ENCODE peak calls at places on chromosomes 6 and 20, in nine cellular contexts. N is body of pancreas; I is effector memory CD4-positive, alpha-beta T cell; K is hepatocyte; B is heart left ventricle; G is CD8-positive, alpha-beta T cell; O is cardiac muscle cell; F is upper lobe of right lung; V is IMR-90. Q is an unnamed sample. For H3K36me3 and H3K4me1, the result is how much of the 10 kb centered on the place peaks cover.

GRCh38 chr6:106309766-106310373 is 15.7 kb downstream of the ATG5 start:
- DNase-seq in N (no peak), I (no peak), K (no peak), B (no peak), G (no peak), O (peak), F (no peak), V (peak), Q (no peak)

GRCh38 chr6:107068691-107069630 is 41.0 kb downstream of the MTRES1 start:
- DNase-seq in N (no peak), I (no peak), K (no peak), B (no peak), G (no peak), O (no peak), F (no peak), V (no peak), Q (no peak)

GRCh38 chr6:190596-191395 is 101.5 kb upstream of the DUSP22 start:
- DNase-seq in N (no peak), I (no peak), K (no peak), B (no peak), G (no peak), O (no peak), F (peak), V (no peak), Q (no peak)

GRCh38 chr20:43460172-43460829 is 2.6 kb downstream of the SRSF6 start:
- DNase-seq in N (no peak), I (no peak), K (no peak), B (no peak), G (no peak), O (no peak), F (no peak), V (no peak), Q (no peak)

GRCh38 chr6:16450285-16450684 is 211.9 kb downstream of the GMPR start:
- DNase-seq in N (no peak), I (no peak), K (peak), B (no peak), G (no peak), O (peak), F (no peak), V (peak), Q (no peak)

GRCh38 chr6:17417817-17418216 is 24.4 kb downstream of the CAP2 start:
- DNase-seq in N (no peak), I (no peak), K (peak), B (no peak), G (no peak), O (peak), F (no peak), V (peak), Q (peak)

GRCh38 chr6:38114976-38115632 is 295.6 kb downstream of the ZFAND3 start:
- DNase-seq in N (no peak), I (no peak), K (no peak), B (no peak), G (no peak), O (no peak), F (no peak), V (peak), Q (no peak)

GRCh38 chr6:89680150-89680549 is 41.6 kb upstream of the LYRM2 start:
- DNase-seq in N (no peak), I (no peak), K (no peak), B (no peak), G (no peak), O (peak), F (no peak), V (no peak), Q (no peak)

GRCh38 chr6:13766201-13766634 is 48.1 kb downstream of the MCUR1 start:
- DNase-seq in N (no peak), I (no peak), K (peak), B (no peak), G (no peak), O (peak), F (no peak), V (peak), Q (peak)

GRCh38 chr6:156345700-156346099 is 431.5 kb upstream of the ARID1B start:
- DNase-seq in N (no peak), I (no peak), K (no peak), B (no peak), G (no peak), O (no peak), F (no peak), V (no peak), Q (no peak)

GRCh38 chr6:109332748-109333147 is 49.5 kb downstream of the CD164 start:
- DNase-seq in N (no peak), I (no peak), K (peak), B (no peak), G (no peak), O (no peak), F (no peak), V (no peak), Q (no peak)

GRCh38 chr6:142088858-142089216 is 43.9 kb upstream of the GJE1 start:
- DNase-seq in N (no peak), I (no peak), K (peak), B (peak), G (no peak), O (peak), F (peak), V (peak), Q (no peak)

GRCh38 chr6:25332671-25333071 is 53.5 kb downstream of the CARMIL1 start:
- DNase-seq in N (no peak), I (no peak), K (no peak), B (no peak), G (no peak), O (no peak), F (no peak), V (no peak), Q (no peak)

GRCh38 chr6:110542311-110543024 is 66.1 kb upstream of the SLC22A16 start:
- DNase-seq in N (no peak), I (no peak), K (no peak), B (peak), G (no peak), O (peak), F (no peak), V (no peak), Q (peak)

GRCh38 chr6:7505196-7505699 is 36.2 kb upstream of the DSP start:
- DNase-seq in N (peak), I (no peak), K (peak), B (no peak), G (no peak), O (peak), F (no peak), V (peak), Q (peak)

GRCh38 chr20:49561256-49561655 is 6.7 kb downstream of the PTGIS start:
- DNase-seq in N (no peak), I (no peak), K (no peak), B (no peak), G (no peak), O (no peak), F (no peak), V (no peak), Q (no peak)

GRCh38 chr20:59123011-59123676 is 40.5 kb upstream of the ZNF831 start:
- DNase-seq in N (no peak), I (no peak), K (no peak), B (no peak), G (peak), O (no peak), F (no peak), V (no peak), Q (no peak)

GRCh38 chr20:1391640-1392442 is 1.0 kb downstream of the FKBP1A start:
- DNase-seq in N (no peak), I (no peak), K (peak), B (no peak), G (no peak), O (peak), F (no peak), V (peak), Q (no peak)

DNA sequence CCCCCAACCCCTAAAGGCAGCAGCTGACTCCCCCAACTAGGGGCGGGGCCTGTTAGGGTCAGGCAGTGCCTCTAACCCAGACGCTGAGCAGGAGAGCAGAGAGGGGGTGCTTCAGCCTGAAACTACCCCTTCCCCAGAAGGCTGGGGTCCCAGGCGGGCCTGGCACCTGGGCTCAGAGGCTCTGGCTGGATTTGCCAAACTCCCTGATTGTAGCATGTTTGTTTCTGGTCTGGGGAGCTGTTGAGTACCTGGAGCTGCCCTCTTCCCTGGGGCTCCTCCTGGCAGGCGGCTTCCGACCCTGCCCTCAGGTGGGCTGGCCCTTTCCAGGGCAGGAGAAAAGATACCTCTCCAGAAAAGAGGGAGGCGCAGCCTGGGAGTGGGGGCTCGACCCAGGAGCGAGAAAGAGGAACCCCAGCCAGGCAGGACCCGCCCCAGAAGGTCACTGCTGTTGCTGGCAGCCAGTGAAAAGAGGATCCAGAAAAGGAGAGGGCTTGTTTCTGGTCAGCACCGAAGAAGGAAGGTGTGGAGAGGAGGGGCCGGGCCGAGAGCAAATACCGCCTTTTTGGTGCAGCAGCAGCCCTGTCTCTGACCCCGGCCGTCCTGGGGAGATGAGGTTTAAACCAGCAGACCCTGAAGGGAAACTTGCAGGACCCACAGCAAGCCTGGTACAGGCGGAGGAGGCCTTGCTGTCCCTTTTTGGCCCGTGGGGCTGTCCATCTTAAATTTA is 810 bp upstream of the ABHD16B start:
- DNase-seq in N (peak), I (no peak), K (no peak), B (no peak), G (no peak), O (no peak), F (no peak), V (no peak), Q (no peak)
- H3K4me3 ChIP-seq in N (no peak), I (no peak), K (no peak), B (no peak), G (no peak), O (no peak), F (no peak), V (no peak), Q (no peak)

GRCh38 chr20:17655286-17655651 is 26.8 kb downstream of the RRBP1 start:
- DNase-seq in N (peak), I (no peak), K (no peak), B (no peak), G (no peak), O (peak), F (peak), V (no peak), Q (no peak)

GRCh38 chr20:17655865-17656489 is 26.1 kb downstream of the RRBP1 start:
- DNase-seq in N (peak), I (no peak), K (no peak), B (no peak), G (no peak), O (no peak), F (peak), V (peak), Q (no peak)

GRCh38 chr20:17658648-17658993 is 23.4 kb downstream of the RRBP1 start:
- DNase-seq in N (peak), I (no peak), K (no peak), B (no peak), G (no peak), O (no peak), F (no peak), V (no peak), Q (no peak)

GRCh38 chr20:17657898-17658647 is 24.0 kb downstream of the RRBP1 start:
- DNase-seq in N (peak), I (no peak), K (no peak), B (no peak), G (no peak), O (no peak), F (no peak), V (no peak), Q (no peak)

DNA sequence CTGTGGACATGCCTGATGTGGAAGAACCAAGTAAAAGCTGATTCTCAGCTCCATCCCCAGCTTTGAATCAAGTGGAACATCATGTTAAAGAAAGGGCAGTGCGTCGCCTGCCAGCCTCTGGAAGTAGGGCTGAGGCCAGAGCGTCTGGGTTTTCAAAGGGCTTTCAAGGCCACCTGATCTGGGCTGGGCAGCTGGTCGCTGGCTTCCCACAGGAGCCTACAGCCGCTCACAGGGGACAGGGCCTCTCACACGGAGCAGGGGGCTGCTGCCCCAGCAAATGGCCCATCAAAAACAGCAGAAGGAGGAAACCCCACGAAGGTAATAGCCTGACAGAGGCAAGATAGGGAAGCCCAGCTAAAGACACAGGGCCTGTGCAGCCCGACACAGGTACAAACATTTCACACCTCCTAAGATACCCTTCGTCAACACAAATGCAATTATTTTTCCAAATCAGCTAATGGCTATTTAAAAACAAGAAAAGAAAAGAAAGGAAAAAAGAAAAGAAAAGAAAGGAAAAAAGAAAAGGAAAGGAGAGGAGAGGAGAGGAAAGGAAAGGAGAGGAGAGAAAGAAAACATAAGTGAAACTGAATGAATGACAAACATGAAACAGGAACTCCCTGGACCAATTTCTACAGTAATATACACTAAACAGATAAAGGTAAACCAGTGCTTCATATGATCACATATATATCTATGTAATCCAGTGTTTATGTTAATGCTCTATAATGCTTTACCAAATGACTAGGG is 24.8 kb downstream of the RRBP1 start:
- DNase-seq in N (peak), I (no peak), K (no peak), B (no peak), G (no peak), O (no peak), F (peak), V (no peak), Q (no peak)
- H3K36me3 ChIP-seq in N (under half), I (under half), K (under half), B (under half), G (under half), O (under half), F (under half), V (half or more), Q (under half)

DNA sequence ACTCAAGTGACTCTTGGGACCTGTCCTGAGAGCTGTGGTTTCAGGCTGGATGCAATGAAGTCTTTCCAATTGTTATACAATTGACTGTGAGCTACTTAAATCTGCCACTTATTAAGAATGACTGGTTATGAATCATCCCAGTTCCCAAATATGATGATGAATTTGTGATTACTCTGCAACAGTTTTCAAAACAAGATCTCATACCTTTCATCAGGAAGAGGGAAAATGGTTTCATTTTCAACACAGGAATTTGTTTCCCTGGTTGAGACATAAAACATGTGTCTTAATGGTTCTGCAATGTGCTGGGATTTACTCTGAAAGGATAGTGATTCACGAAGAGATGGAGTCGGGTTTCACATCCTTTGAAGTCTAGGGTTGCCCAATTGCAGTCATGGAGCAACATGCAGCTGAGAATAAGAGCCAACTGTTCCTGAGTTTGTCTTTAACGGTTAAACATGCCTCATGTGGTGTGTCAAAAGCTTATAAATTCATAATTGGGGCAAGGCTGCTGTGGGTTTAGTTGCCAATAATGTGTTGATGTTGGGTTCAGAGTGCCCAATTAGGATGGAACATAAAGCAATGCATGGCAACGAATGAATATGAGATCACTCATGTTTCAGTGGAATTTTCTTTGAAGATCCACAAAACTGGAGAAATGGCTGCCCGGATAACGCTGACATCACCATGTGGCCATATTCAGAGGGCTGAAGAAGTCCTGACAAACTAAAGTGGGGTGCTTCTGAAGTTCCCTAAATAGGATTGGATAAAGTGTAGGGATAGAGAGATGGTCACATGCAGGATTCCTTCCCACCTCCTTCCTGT is 41.0 kb downstream of the CYP24A1 start:
- DNase-seq in N (peak), I (no peak), K (peak), B (no peak), G (no peak), O (peak), F (no peak), V (peak), Q (peak)
- H3K4me1 ChIP-seq in N (under half), I (under half), K (under half), B (under half), G (under half), O (under half), F (under half), V (under half), Q (under half)

GRCh38 chr6:44974511-44974910 is 353.6 kb upstream of the RUNX2 start:
- DNase-seq in N (no peak), I (no peak), K (no peak), B (no peak), G (no peak), O (no peak), F (no peak), V (no peak), Q (no peak)

GRCh38 chr6:44972710-44973109 is 355.4 kb upstream of the RUNX2 start:
- DNase-seq in N (no peak), I (no peak), K (no peak), B (no peak), G (no peak), O (no peak), F (no peak), V (no peak), Q (no peak)

GRCh38 chr6:44976677-44977405 is 351.3 kb upstream of the RUNX2 start:
- DNase-seq in N (no peak), I (no peak), K (no peak), B (no peak), G (no peak), O (peak), F (no peak), V (peak), Q (no peak)

GRCh38 chr6:44980841-44981240 is 347.3 kb upstream of the RUNX2 start:
- DNase-seq in N (no peak), I (no peak), K (no peak), B (no peak), G (no peak), O (no peak), F (no peak), V (no peak), Q (peak)

GRCh38 chr6:44977406-44977740 is 350.8 kb upstream of the RUNX2 start:
- DNase-seq in N (no peak), I (peak), K (no peak), B (no peak), G (no peak), O (no peak), F (no peak), V (no peak), Q (no peak)
- H3K4me3 ChIP-seq in N (no peak), I (peak), K (no peak), B (no peak), G (no peak), O (no peak), F (no peak), V (no peak), Q (no peak)

GRCh38 chr6:30321692-30322388 is 4.9 kb upstream of the TRIM39 start:
- DNase-seq in N (no peak), I (no peak), K (no peak), B (no peak), G (no peak), O (peak), F (no peak), V (peak), Q (no peak)
- H3K36me3 ChIP-seq in N (under half), I (under half), K (under half), B (under half), G (under half), O (under half), F (under half), V (under half), Q (under half)

GRCh38 chr20:31694842-31695593 is 27.6 kb downstream of the BCL2L1 start:
- DNase-seq in N (no peak), I (no peak), K (no peak), B (no peak), G (no peak), O (no peak), F (no peak), V (no peak), Q (no peak)
- H3K4me1 ChIP-seq in N (half or more), I (under half), K (under half), B (under half), G (under half), O (under half), F (half or more), V (under half), Q (half or more)

DNA sequence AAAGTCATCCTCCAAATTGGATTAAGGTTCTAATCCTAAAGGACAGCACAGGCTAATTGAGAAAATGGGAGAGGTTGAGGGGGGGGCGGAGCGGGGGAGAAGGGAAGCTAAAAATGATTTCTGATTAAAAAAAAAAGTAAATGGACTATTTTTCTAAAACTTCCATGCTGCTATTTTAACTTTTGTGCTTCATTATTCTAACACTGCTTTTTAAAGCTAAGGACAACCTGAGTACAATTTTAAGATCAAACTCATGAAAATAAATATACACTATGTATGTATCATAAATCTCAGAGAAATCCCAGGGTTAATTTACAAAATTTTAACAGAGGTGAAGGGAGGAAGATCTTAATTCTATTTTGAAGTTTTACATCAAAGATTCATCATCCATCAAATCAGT is 4.4 kb downstream of the MAN1A1 start:
- DNase-seq in N (no peak), I (no peak), K (no peak), B (no peak), G (no peak), O (no peak), F (no peak), V (no peak), Q (no peak)
- H3K4me3 ChIP-seq in N (no peak), I (no peak), K (peak), B (no peak), G (no peak), O (no peak), F (peak), V (no peak), Q (no peak)

GRCh38 chr6:31689249-31690110 is 8.6 kb upstream of the LY6G5C start:
- DNase-seq in N (no peak), I (no peak), K (no peak), B (no peak), G (no peak), O (no peak), F (no peak), V (no peak), Q (no peak)
- H3K36me3 ChIP-seq in N (under half), I (half or more), K (under half), B (half or more), G (half or more), O (under half), F (half or more), V (half or more), Q (under half)

GRCh38 chr6:35092362-35093117 is 48.6 kb downstream of the TCP11 start:
- DNase-seq in N (no peak), I (no peak), K (peak), B (no peak), G (no peak), O (peak), F (no peak), V (peak), Q (peak)
- H3K4me1 ChIP-seq in N (under half), I (under half), K (half or more), B (under half), G (under half), O (under half), F (under half), V (under half), Q (under half)

Q was measured in SJCRH30.